ENCODE peak calls at places on chromosome 20, in seven cellular contexts. One of them, this sample, is unnamed.

GRCh38 chr20:46388945-46389344 is 17.5 kb downstream of the ELMO2 start:
- DNase-seq in stimulated activated CD4-positive, alpha-beta T cell treated with anti-CD3 and anti-CD28 coated beads, Interleukin-1b, Interleukin-23, amount 100 ng/mL, for 48 hours: no peak
- DNase-seq in HTR-8/SVneo: no peak
- DNase-seq in B cell: no peak
- DNase-seq in CD8-positive, alpha-beta T cell: no peak
- DNase-seq in activated naive CD4-positive, alpha-beta T cell treated with Interleukin-2 at 50 U/mL for 16 hours: no peak
- DNase-seq in tibial artery: no peak
- DNase-seq in this sample: no peak

GRCh38 chr20:49418156-49418555 is 64.3 kb downstream of the KCNB1 start:
- DNase-seq in activated naive CD4-positive, alpha-beta T cell treated with Interleukin-2 at 50 U/mL for 16 hours: no peak
- DNase-seq in HTR-8/SVneo: no peak
- DNase-seq in stimulated activated CD4-positive, alpha-beta T cell treated with anti-CD3 and anti-CD28 coated beads, Interleukin-1b, Interleukin-23, amount 100 ng/mL, for 48 hours: no peak
- DNase-seq in tibial artery: no peak
- DNase-seq in CD8-positive, alpha-beta T cell: no peak
- DNase-seq in B cell: no peak
- DNase-seq in this sample: no peak

GRCh38 chr20:44736170-44737021 is 9.3 kb upstream of the KCNK15 start:
- DNase-seq in B cell: no peak
- DNase-seq in stimulated activated CD4-positive, alpha-beta T cell treated with anti-CD3 and anti-CD28 coated beads, Interleukin-1b, Interleukin-23, amount 100 ng/mL, for 48 hours: peak
- DNase-seq in CD8-positive, alpha-beta T cell: no peak
- DNase-seq in tibial artery: no peak
- DNase-seq in activated naive CD4-positive, alpha-beta T cell treated with Interleukin-2 at 50 U/mL for 16 hours: peak
- DNase-seq in HTR-8/SVneo: peak
- DNase-seq in this sample: peak

GRCh38 chr20:2759143-2759542 is 41.3 kb downstream of the CPXM1 start:
- DNase-seq in HTR-8/SVneo: no peak
- DNase-seq in activated naive CD4-positive, alpha-beta T cell treated with Interleukin-2 at 50 U/mL for 16 hours: no peak
- DNase-seq in tibial artery: no peak
- DNase-seq in stimulated activated CD4-positive, alpha-beta T cell treated with anti-CD3 and anti-CD28 coated beads, Interleukin-1b, Interleukin-23, amount 100 ng/mL, for 48 hours: no peak
- DNase-seq in CD8-positive, alpha-beta T cell: no peak
- DNase-seq in B cell: no peak
- DNase-seq in this sample: no peak

GRCh38 chr20:49517509-49518100 is 35.1 kb upstream of the KCNB1 start:
- DNase-seq in stimulated activated CD4-positive, alpha-beta T cell treated with anti-CD3 and anti-CD28 coated beads, Interleukin-1b, Interleukin-23, amount 100 ng/mL, for 48 hours: no peak
- DNase-seq in HTR-8/SVneo: no peak
- DNase-seq in B cell: no peak
- DNase-seq in tibial artery: no peak
- DNase-seq in CD8-positive, alpha-beta T cell: no peak
- DNase-seq in activated naive CD4-positive, alpha-beta T cell treated with Interleukin-2 at 50 U/mL for 16 hours: no peak
- DNase-seq in this sample: no peak

GRCh38 chr20:13355386-13355785 is 134.3 kb downstream of the ISM1 start:
- DNase-seq in CD8-positive, alpha-beta T cell: no peak
- DNase-seq in tibial artery: no peak
- DNase-seq in B cell: no peak
- DNase-seq in HTR-8/SVneo: no peak
- DNase-seq in stimulated activated CD4-positive, alpha-beta T cell treated with anti-CD3 and anti-CD28 coated beads, Interleukin-1b, Interleukin-23, amount 100 ng/mL, for 48 hours: no peak
- DNase-seq in activated naive CD4-positive, alpha-beta T cell treated with Interleukin-2 at 50 U/mL for 16 hours: no peak
- DNase-seq in this sample: no peak

GRCh38 chr20:63090682-63091571 is 84.2 kb upstream of the BHLHE23 start:
- DNase-seq in stimulated activated CD4-positive, alpha-beta T cell treated with anti-CD3 and anti-CD28 coated beads, Interleukin-1b, Interleukin-23, amount 100 ng/mL, for 48 hours: no peak
- DNase-seq in B cell: no peak
- DNase-seq in tibial artery: peak
- DNase-seq in HTR-8/SVneo: no peak
- DNase-seq in CD8-positive, alpha-beta T cell: no peak
- DNase-seq in activated naive CD4-positive, alpha-beta T cell treated with Interleukin-2 at 50 U/mL for 16 hours: no peak
- DNase-seq in this sample: no peak

GRCh38 chr20:39853050-39853449 is 836.0 kb downstream of the MAFB start:
- DNase-seq in CD8-positive, alpha-beta T cell: no peak
- DNase-seq in tibial artery: no peak
- DNase-seq in HTR-8/SVneo: no peak
- DNase-seq in B cell: no peak
- DNase-seq in stimulated activated CD4-positive, alpha-beta T cell treated with anti-CD3 and anti-CD28 coated beads, Interleukin-1b, Interleukin-23, amount 100 ng/mL, for 48 hours: no peak
- DNase-seq in activated naive CD4-positive, alpha-beta T cell treated with Interleukin-2 at 50 U/mL for 16 hours: no peak
- DNase-seq in this sample: no peak

GRCh38 chr20:8082025-8082424 is 50.0 kb upstream of the PLCB1 start:
- DNase-seq in B cell: no peak
- DNase-seq in CD8-positive, alpha-beta T cell: no peak
- DNase-seq in tibial artery: no peak
- DNase-seq in HTR-8/SVneo: no peak
- DNase-seq in stimulated activated CD4-positive, alpha-beta T cell treated with anti-CD3 and anti-CD28 coated beads, Interleukin-1b, Interleukin-23, amount 100 ng/mL, for 48 hours: no peak
- DNase-seq in activated naive CD4-positive, alpha-beta T cell treated with Interleukin-2 at 50 U/mL for 16 hours: no peak
- DNase-seq in this sample: no peak